ENCODE peak calls at places on chromosomes 11 and 22, in five cellular contexts. O is stomach, Q is suprapubic skin, X is spleen, D is transverse colon. Y is an unnamed sample.

GRCh38 chr11:87819141-87819540 is 356.1 kb downstream of the RAB38 start:
- DNase-seq in X (no peak), D (no peak), O (no peak), Q (no peak), Y (no peak)

GRCh38 chr22:38867496-38868285 is 4.3 kb downstream of the CBX6 start:
- DNase-seq in D (no peak), X (no peak), O (no peak), Q (peak; percentile 58), Y (peak; percentile 64)

GRCh38 chr11:70470127-70470526 is 71.8 kb downstream of the CTTN start:
- DNase-seq in Q (no peak), X (no peak), D (no peak), O (peak; percentile 63), Y (peak; percentile 54)

GRCh38 chr22:28015676-28016601 is 96.9 kb upstream of the PITPNB start:
- DNase-seq in D (peak; percentile 6), Q (peak; percentile 52), X (peak; percentile 52), O (no peak), Y (peak; percentile 58)

GRCh38 chr11:98952110-98952509 is 68.6 kb upstream of the CNTN5 start:
- DNase-seq in D (no peak), X (no peak), O (no peak), Q (no peak), Y (no peak)

GRCh38 chr11:120660024-120660565 is 148.5 kb downstream of the GRIK4 start:
- DNase-seq in X (peak; percentile 80), D (peak; percentile 41), Q (no peak), O (peak; percentile 29), Y (no peak)

GRCh38 chr11:108177570-108177969 is 44.9 kb downstream of the NPAT start:
- DNase-seq in D (no peak), O (no peak), Q (no peak), X (no peak), Y (no peak)

GRCh38 chr11:3994030-3994640 is 100.5 kb upstream of the RRM1 start:
- DNase-seq in X (no peak), D (no peak), Q (no peak), O (no peak), Y (no peak)

GRCh38 chr11:78798567-78799170 is 224.0 kb upstream of the NARS2 start:
- DNase-seq in O (peak; percentile 66), X (peak; percentile 82), D (peak; percentile 70), Q (peak; percentile 71), Y (peak; percentile 88)

GRCh38 chr22:44608606-44609226 is 93.3 kb upstream of the PRR5 start:
- DNase-seq in D (no peak), X (no peak), O (no peak), Q (no peak), Y (no peak)

GRCh38 chr11:30585892-30586250 is 282 bp downstream of the MPPED2 start:
- DNase-seq in O (no peak), D (peak; percentile 9), Q (no peak), X (no peak), Y (peak; percentile 68)

GRCh38 chr11:95338430-95338991 is 107.5 kb upstream of the SESN3 start:
- DNase-seq in X (peak; percentile 70), D (peak; percentile 34), O (no peak), Q (peak; percentile 74), Y (peak; percentile 90)

GRCh38 chr11:32775908-32776307 is 18.6 kb downstream of the CCDC73 start:
- DNase-seq in Q (no peak), O (no peak), X (no peak), D (no peak), Y (no peak)

GRCh38 chr11:111097191-111097590 is 148.3 kb upstream of the POU2AF2 start:
- DNase-seq in X (no peak), D (peak; percentile 11), Q (no peak), O (peak; percentile 44), Y (no peak)

GRCh38 chr22:50612715-50613221 is 12.2 kb downstream of the MAPK8IP2 start:
- DNase-seq in Q (no peak), X (peak; percentile 71), D (peak; percentile 72), O (no peak), Y (no peak)

GRCh38 chr11:95154514-95154913 is 64.9 kb downstream of the ENDOD1 start:
- DNase-seq in Q (no peak), D (peak; percentile 62), O (peak; percentile 38), X (no peak), Y (no peak)

GRCh38 chr11:104127828-104128227 is 36.1 kb downstream of the PDGFD start:
- DNase-seq in X (no peak), O (no peak), D (no peak), Q (no peak), Y (no peak)

DNA sequence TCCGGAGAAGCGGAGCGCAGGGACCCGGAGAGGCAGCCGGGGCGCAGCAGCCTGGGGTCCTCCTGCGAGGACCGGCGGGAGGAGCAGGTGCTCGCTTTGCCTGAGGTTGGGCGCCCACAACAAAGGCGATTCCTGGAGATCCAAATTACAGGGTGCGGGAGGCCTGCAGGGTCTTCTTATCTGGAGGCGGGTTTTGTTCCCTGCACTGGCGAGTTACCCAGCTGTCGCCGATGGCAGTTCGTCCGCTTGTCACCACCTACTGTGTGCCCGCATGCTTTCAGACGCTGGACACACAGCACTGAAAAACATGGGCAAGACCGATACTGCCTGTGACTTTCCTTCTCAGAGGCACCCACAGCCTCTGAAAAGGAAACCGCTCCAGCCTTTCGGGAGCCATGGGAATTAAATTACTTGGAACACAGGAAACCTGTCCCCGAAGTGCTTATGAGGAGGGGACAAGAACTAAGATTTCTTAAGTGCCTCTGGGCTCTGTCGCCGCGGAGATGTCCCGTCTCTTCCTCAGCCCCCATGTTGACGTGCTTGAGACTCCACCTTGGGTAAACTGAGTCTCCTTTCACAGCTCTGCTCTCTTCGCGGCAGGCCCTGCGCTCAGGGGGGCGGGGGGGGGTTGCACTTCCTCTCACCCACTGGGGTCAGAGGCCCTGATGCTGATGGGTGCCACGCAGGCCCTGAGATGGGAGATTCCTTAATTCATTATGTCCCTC is 1.3 kb upstream of the ZFTA start:
- DNase-seq in O (no peak), Q (no peak), X (no peak), D (no peak), Y (peak; percentile 67)
- H3K4me3 ChIP-seq in O (peak overlapping the region; percentile 83), Q (peak overlapping the region; percentile 94), X (peak overlapping the region; percentile 85), D (peak overlapping the region; percentile 79), Y (peak overlapping the region; percentile 94)

GRCh38 chr22:46087816-46088277 is 62.5 kb upstream of the PPARA start:
- DNase-seq in Q (peak; percentile 95), O (peak; percentile 88), X (peak; percentile 85), D (peak; percentile 80), Y (peak; percentile 98)

GRCh38 chr22:46090051-46090591 is 60.2 kb upstream of the PPARA start:
- DNase-seq in O (peak; percentile 85), D (peak; percentile 28), Q (peak; percentile 81), X (peak; percentile 76), Y (peak; percentile 88)

GRCh38 chr22:46089426-46090041 is 60.8 kb upstream of the PPARA start:
- DNase-seq in X (peak; percentile 64), D (peak; percentile 7), Q (peak; percentile 66), O (peak; percentile 26), Y (peak; percentile 68)

GRCh38 chr22:46087336-46087690 is 63.0 kb upstream of the PPARA start:
- DNase-seq in D (no peak), O (no peak), X (no peak), Q (no peak), Y (no peak)

DNA sequence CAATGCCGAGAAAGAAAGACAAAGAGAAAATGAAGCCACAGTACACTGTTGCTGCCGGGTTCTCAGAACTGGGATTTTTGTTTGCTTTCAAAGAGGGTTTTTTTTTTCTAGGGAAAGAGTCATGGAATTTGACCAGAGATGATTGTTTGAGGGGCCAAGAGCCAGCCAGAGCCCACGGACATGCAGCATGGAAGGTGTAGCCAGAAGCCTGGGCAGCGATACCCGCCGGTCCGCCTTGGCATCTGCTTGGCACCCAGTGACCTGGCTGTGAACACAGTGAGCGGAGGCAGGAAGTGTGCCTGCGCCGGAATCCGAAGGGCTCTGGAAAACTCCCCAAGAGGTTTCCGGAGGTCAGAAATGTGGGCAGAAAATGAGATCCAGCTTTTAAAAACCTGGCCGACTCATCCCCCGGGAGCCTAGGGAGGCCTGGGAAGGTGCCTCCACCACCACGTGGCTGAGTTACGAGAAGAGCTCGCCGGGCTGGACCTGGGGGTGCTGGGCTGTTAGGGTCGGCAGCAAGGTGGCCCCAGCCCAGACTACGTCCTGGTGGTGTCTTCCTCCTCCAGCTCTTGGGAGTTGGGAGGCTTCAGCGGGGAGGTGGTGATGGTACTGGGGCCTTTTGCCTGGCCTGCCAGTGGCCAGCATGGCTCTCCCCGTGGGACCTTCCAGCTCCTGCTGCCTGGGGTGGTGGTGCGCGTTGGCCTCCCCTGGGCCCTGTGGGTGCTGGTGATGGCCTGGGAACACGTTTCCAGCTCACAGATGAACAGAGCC is 61.6 kb upstream of the PPARA start:
- DNase-seq in D (no peak), X (peak; percentile 82), O (peak; percentile 79), Q (peak; percentile 75), Y (peak; percentile 83)
- TF ChIP-seq POLR2AphosphoS5 in D (no peak), X (peak; percentile 76), O (no peak), Q (no peak), Y (no peak)

GRCh38 chr22:36113121-36113520 is 47.4 kb downstream of the APOL3 start:
- DNase-seq in Q (no peak), O (no peak), D (no peak), X (no peak), Y (peak; percentile 33)

GRCh38 chr22:36107436-36107835 is 53.1 kb downstream of the APOL3 start:
- DNase-seq in Q (no peak), O (no peak), D (no peak), X (no peak), Y (peak; percentile 18)

GRCh38 chr22:36106910-36107309 is 53.6 kb downstream of the APOL3 start:
- DNase-seq in D (no peak), X (no peak), O (no peak), Q (no peak), Y (no peak)

GRCh38 chr22:36111316-36111715 is 49.2 kb downstream of the APOL3 start:
- DNase-seq in X (no peak), O (no peak), Q (no peak), D (no peak), Y (peak; percentile 54)

DNA sequence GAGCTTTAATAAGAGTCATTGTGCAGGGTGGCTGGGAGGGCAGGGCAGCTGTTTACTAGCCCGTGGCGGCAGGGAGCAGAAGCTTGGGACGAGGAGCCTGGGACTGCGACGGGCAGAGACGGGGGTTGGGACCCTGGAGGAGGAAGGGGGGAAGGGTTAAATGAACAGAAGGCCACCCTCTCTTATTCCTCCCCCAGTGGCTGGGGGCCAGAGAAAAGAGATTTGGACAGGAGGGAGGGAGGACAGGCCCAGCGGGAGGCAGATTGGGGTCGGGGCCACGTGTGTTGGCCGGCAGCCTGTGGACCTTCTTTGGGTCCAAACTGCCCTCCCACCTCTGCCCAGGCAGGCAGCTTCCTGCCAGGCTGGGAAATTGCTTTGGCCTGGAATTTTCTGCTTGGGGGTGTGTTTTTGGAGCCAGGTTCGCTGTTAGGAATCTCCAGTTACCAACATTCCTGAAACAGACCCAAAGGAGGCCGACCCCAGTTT is 50.2 kb downstream of the APOL3 start:
- DNase-seq in Q (no peak), X (no peak), D (no peak), O (no peak), Y (peak; percentile 54)
- H3K4me3 ChIP-seq in Q (no peak overlapping the region), X (no peak overlapping the region), D (no peak overlapping the region), O (no peak overlapping the region), Y (no peak overlapping the region)

GRCh38 chr22:25962711-25963110 is 206.6 kb upstream of the SEZ6L start:
- DNase-seq in O (no peak), X (no peak), D (no peak), Q (no peak), Y (no peak)
- TF ChIP-seq POLR2AphosphoS5 in O (no peak), X (no peak), D (no peak), Q (no peak), Y (no peak)